ENCODE peak calls at places on chromosome 9, in five cellular contexts. J, W, U, N and B are unnamed samples.

GRCh38 chr9:114233806-114234205 is 78.5 kb downstream of the COL27A1 start:
- DNase-seq in J (no peak), W (no peak), U (no peak), N (no peak), B (no peak)

GRCh38 chr9:126614088-126614454 is 343 bp downstream of the LMX1B start:
- DNase-seq in J (no peak), W (no peak), U (no peak), N (no peak), B (no peak)

GRCh38 chr9:86602715-86603114 is 248.5 kb upstream of the TUT7 start:
- DNase-seq in J (no peak), W (no peak), U (no peak), N (no peak), B (no peak)

GRCh38 chr9:114250648-114251047 is 72.2 kb upstream of the ORM1 start:
- DNase-seq in J (no peak), W (no peak), U (no peak), N (no peak), B (no peak)

GRCh38 chr9:132037470-132037869 is 42.2 kb downstream of the MED27 start:
- DNase-seq in J (no peak), W (no peak), U (no peak), N (no peak), B (no peak)

GRCh38 chr9:99296375-99296951 is 74.4 kb downstream of the SEC61B start:
- DNase-seq in J (no peak), W (no peak), U (no peak), N (no peak), B (no peak)

GRCh38 chr9:116286287-116286686 is 132.7 kb downstream of the PAPPA start:
- DNase-seq in J (peak), W (peak), U (peak), N (no peak), B (peak)

GRCh38 chr9:16385590-16386578 is 484.6 kb downstream of the BNC2 start:
- DNase-seq in J (no peak), W (no peak), U (no peak), N (peak), B (peak)

GRCh38 chr9:92947268-92948031 is at the start of gene FGD3:
- DNase-seq in J (peak), W (no peak), U (no peak), N (peak), B (peak)

GRCh38 chr9:23769307-23769935 is 56.6 kb downstream of the ELAVL2 start:
- DNase-seq in J (no peak), W (no peak), U (no peak), N (no peak), B (peak)

GRCh38 chr9:4541848-4542247 is 51.6 kb downstream of the SLC1A1 start:
- DNase-seq in J (no peak), W (no peak), U (no peak), N (no peak), B (no peak)

GRCh38 chr9:97853844-97854695 is 1.0 kb downstream of the FOXE1 start:
- DNase-seq in J (peak), W (peak), U (no peak), N (no peak), B (no peak)

GRCh38 chr9:121494192-121494591 is 5.5 kb downstream of the GGTA1 start:
- DNase-seq in J (no peak), W (no peak), U (no peak), N (no peak), B (no peak)

GRCh38 chr9:112065781-112066606 is 109.1 kb downstream of the SUSD1 start:
- DNase-seq in J (peak), W (no peak), U (no peak), N (peak), B (peak)

GRCh38 chr9:105040462-105040861 is 112.5 kb upstream of the ABCA1 start:
- DNase-seq in J (no peak), W (no peak), U (no peak), N (no peak), B (no peak)

GRCh38 chr9:123349691-123350480 is 6.1 kb upstream of the CRB2 start:
- DNase-seq in J (peak), W (peak), U (peak), N (peak), B (peak)

GRCh38 chr9:95062601-95063065 is 254.9 kb downstream of the FANCC start:
- DNase-seq in J (no peak), W (no peak), U (no peak), N (no peak), B (no peak)

GRCh38 chr9:105046907-105047651 is 119.1 kb upstream of the ABCA1 start:
- DNase-seq in J (no peak), W (no peak), U (no peak), N (no peak), B (no peak)

GRCh38 chr9:113446323-113446740 is 17.2 kb upstream of the RGS3 start:
- DNase-seq in J (no peak), W (peak), U (no peak), N (peak), B (peak)

GRCh38 chr9:111833941-111834340 is 39.2 kb upstream of the SHOC1 start:
- DNase-seq in J (no peak), W (no peak), U (no peak), N (peak), B (peak)

GRCh38 chr9:137188086-137188489 is 272 bp downstream of the ANAPC2 start:
- DNase-seq in J (no peak), W (no peak), U (no peak), N (no peak), B (no peak)

GRCh38 chr9:112203536-112203935 is 28.4 kb upstream of the SUSD1 start:
- DNase-seq in J (no peak), W (no peak), U (no peak), N (no peak), B (peak)

GRCh38 chr9:131432597-131433301 is 38.9 kb downstream of the PRRC2B start:
- DNase-seq in J (no peak), W (no peak), U (no peak), N (no peak), B (peak)

GRCh38 chr9:131116281-131117101 is 8.9 kb upstream of the NUP214 start:
- DNase-seq in J (no peak), W (no peak), U (no peak), N (no peak), B (no peak)

GRCh38 chr9:117462926-117463325 is 48.1 kb upstream of the ASTN2 start:
- DNase-seq in J (no peak), W (no peak), U (no peak), N (no peak), B (no peak)

GRCh38 chr9:6896562-6896961 is 138.8 kb downstream of the KDM4C start:
- DNase-seq in J (no peak), W (no peak), U (no peak), N (no peak), B (no peak)

GRCh38 chr9:70602364-70603019 is 188.0 kb upstream of the KLF9 start:
- DNase-seq in J (peak), W (peak), U (peak), N (peak), B (peak)

GRCh38 chr9:92654481-92655301 is 15.2 kb downstream of the IPPK start:
- DNase-seq in J (no peak), W (no peak), U (no peak), N (no peak), B (no peak)

GRCh38 chr9:135492886-135493669 is 7.4 kb upstream of the MRPS2 start:
- DNase-seq in J (no peak), W (no peak), U (no peak), N (no peak), B (no peak)

GRCh38 chr9:135489188-135489918 is 9.8 kb downstream of the PPP1R26 start:
- DNase-seq in J (no peak), W (no peak), U (no peak), N (no peak), B (no peak)

GRCh38 chr9:135491764-135492163 is 8.7 kb upstream of the MRPS2 start:
- DNase-seq in J (no peak), W (no peak), U (no peak), N (no peak), B (no peak)

GRCh38 chr9:135490166-135490870 is 10.2 kb upstream of the MRPS2 start:
- DNase-seq in J (no peak), W (no peak), U (no peak), N (no peak), B (no peak)

GRCh38 chr9:135490980-135491444 is 9.5 kb upstream of the MRPS2 start:
- DNase-seq in J (no peak), W (no peak), U (no peak), N (no peak), B (no peak)
- H2BK12ac ChIP-seq in J (no peak), W (no peak), U (no peak), N (no peak), B (no peak)

GRCh38 chr9:14530301-14530700 is 162.9 kb downstream of the ZDHHC21 start:
- DNase-seq in J (no peak), W (no peak), U (no peak), N (no peak), B (no peak)

GRCh38 chr9:14535161-14535930 is 157.9 kb downstream of the ZDHHC21 start:
- DNase-seq in J (no peak), W (no peak), U (no peak), N (no peak), B (no peak)

GRCh38 chr9:14531424-14532269 is 161.6 kb downstream of the ZDHHC21 start:
- DNase-seq in J (no peak), W (no peak), U (no peak), N (peak), B (no peak)

GRCh38 chr9:14533867-14534650 is 159.2 kb downstream of the ZDHHC21 start:
- DNase-seq in J (no peak), W (no peak), U (no peak), N (no peak), B (no peak)

DNA sequence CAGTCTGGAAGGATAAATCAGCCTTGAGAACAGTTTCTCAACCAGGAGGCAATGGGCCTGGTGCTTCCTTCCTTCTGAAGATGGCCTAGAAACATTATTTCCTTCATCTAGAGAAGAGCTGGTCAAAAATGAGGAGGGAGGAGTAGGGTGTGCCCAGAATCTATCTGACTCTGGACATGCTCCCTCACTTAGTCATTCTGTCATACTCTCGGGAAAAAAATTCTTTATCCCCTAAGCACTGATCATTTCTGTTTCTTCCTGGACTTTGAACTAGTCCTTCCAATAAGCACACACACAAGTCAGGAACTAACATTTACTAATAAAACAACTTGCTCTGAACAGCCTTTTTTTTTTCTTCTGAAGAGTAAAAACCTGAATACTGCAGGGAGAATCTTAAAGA is 160.5 kb downstream of the ZDHHC21 start:
- DNase-seq in J (no peak), W (no peak), U (no peak), N (peak), B (no peak)
- H3K4me2 ChIP-seq in J (no peak), W (no peak), U (no peak), N (no peak), B (no peak)

GRCh38 chr9:76651114-76651697 is 113.0 kb upstream of the PCA3 start:
- DNase-seq in J (no peak), W (no peak), U (no peak), N (no peak), B (peak)

GRCh38 chr9:76646249-76646648 is 118.0 kb upstream of the PCA3 start:
- DNase-seq in J (no peak), W (no peak), U (no peak), N (peak), B (no peak)

GRCh38 chr9:76652894-76653293 is 111.3 kb upstream of the PCA3 start:
- DNase-seq in J (no peak), W (no peak), U (no peak), N (no peak), B (no peak)

GRCh38 chr9:76650692-76651091 is 113.5 kb upstream of the PCA3 start:
- DNase-seq in J (peak), W (no peak), U (no peak), N (no peak), B (no peak)

GRCh38 chr9:76649894-76650293 is 114.3 kb upstream of the PCA3 start:
- DNase-seq in J (no peak), W (no peak), U (no peak), N (no peak), B (no peak)
- H2BK12ac ChIP-seq in J (no peak), W (no peak), U (no peak), N (no peak), B (no peak)

GRCh38 chr9:78585909-78586308 is 289.0 kb downstream of the PSAT1 start:
- DNase-seq in J (no peak), W (no peak), U (no peak), N (no peak), B (no peak)
- H3K4me2 ChIP-seq in J (no peak), W (no peak), U (no peak), N (no peak), B (no peak)

DNA sequence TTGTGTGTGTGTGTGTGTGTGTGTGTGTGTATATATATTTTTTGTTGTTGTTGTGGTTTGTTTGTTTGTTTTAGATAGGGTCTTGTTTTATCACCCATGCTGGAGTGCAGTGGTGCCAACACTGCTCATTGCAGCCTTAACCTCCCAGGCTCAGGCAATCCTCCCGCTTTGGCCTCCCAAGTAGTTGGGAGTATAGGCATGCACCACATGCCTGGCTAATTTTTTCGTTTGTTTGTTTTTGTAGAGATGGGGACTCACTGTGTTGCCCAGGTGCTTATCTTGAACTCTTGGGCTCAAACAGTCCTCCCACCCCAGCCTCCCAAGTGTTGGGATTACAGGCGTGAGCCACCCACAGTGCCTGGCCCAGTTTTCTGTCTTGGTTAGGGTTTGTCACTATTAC is 77.3 kb downstream of the GAPVD1 start:
- DNase-seq in J (no peak), W (no peak), U (no peak), N (no peak), B (no peak)
- H2BK12ac ChIP-seq in J (no peak), W (no peak), U (no peak), N (no peak), B (no peak)

GRCh38 chr9:35793461-35793860 is 2.1 kb downstream of the NPR2 start:
- DNase-seq in J (no peak), W (no peak), U (no peak), N (no peak), B (no peak)
- H3K4me2 ChIP-seq in J (no peak), W (no peak), U (no peak), N (no peak), B (peak)

DNA sequence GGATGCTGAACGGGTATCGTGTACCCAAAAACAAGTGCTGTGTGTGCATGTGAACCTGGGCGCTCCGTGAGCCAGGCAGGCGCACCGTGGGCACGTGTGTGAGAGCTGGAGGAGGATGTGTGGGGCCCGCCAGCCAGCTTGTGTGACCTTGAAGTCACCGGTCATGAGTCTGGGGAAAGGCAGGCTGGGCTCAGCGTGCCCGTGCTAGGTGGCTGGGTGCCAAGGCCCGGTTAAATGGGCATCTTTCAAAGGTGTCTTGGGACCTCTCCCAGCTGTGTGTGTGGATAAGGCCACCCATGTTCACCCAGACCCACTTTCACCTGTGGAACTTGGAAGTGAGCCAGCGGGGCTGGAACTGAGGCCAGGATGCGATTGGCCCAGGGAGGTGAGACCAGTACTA is 3.4 kb downstream of the KCNT1 start:
- DNase-seq in J (no peak), W (no peak), U (no peak), N (no peak), B (no peak)
- H2BK12ac ChIP-seq in J (no peak), W (no peak), U (no peak), N (no peak), B (no peak)

GRCh38 chr9:134225816-134226215 is 61.5 kb upstream of the RNU6ATAC start:
- DNase-seq in J (no peak), W (no peak), U (no peak), N (no peak), B (no peak)
- H3K4me2 ChIP-seq in J (no peak), W (no peak), U (no peak), N (no peak), B (no peak)